ENCODE peak calls at places on chromosomes 7 and 10, in six cellular contexts. H, D, F, G, Z and U are unnamed samples.

GRCh38 chr10:26508016-26508415 is 69.9 kb downstream of the APBB1IP start:
- DNase-seq in H (no peak), D (no peak), F (no peak), G (no peak), Z (no peak), U (no peak)

GRCh38 chr7:24587853-24588252 is 14.6 kb downstream of the PALS2 start:
- DNase-seq in H (no peak), D (no peak), F (peak; percentile 46), G (peak; percentile 68), Z (no peak), U (peak; percentile 39)

GRCh38 chr7:42883950-42884349 is 27.9 kb downstream of the C7orf25 start:
- DNase-seq in H (no peak), D (no peak), F (no peak), G (no peak), Z (no peak), U (no peak)

GRCh38 chr10:46229144-46229563 is 57.6 kb upstream of the ANTXRL start:
- DNase-seq in H (no peak), D (peak; percentile 82), F (peak; percentile 46), G (peak; percentile 86), Z (no peak), U (peak; percentile 23)

GRCh38 chr10:5887029-5887428 is 2.7 kb downstream of the ANKRD16 start:
- DNase-seq in H (no peak), D (no peak), F (no peak), G (no peak), Z (no peak), U (no peak)

GRCh38 chr7:127792528-127793342 is 140.7 kb downstream of the SND1 start:
- DNase-seq in H (no peak), D (peak; percentile 57), F (peak; percentile 23), G (peak; percentile 89), Z (no peak), U (peak; percentile 25)

GRCh38 chr7:2997014-2997413 is 46.7 kb downstream of the CARD11 start:
- DNase-seq in H (no peak), D (no peak), F (no peak), G (no peak), Z (no peak), U (no peak)

GRCh38 chr7:105304040-105304895 is 84.5 kb downstream of the SRPK2 start:
- DNase-seq in H (peak; percentile 56), D (no peak), F (peak; percentile 91), G (no peak), Z (peak; percentile 53), U (no peak)

GRCh38 chr10:98410135-98410743 is 4.7 kb downstream of the PYROXD2 start:
- DNase-seq in H (no peak), D (no peak), F (no peak), G (no peak), Z (no peak), U (no peak)

GRCh38 chr7:33379891-33380525 is 250.6 kb downstream of the BBS9 start:
- DNase-seq in H (no peak), D (no peak), F (no peak), G (no peak), Z (no peak), U (no peak)

GRCh38 chr10:14158575-14158974 is 172.1 kb downstream of the FRMD4A start:
- DNase-seq in H (no peak), D (no peak), F (no peak), G (no peak), Z (no peak), U (no peak)

GRCh38 chr7:132251327-132251659 is 325.0 kb downstream of the PLXNA4 start:
- DNase-seq in H (no peak), D (no peak), F (peak; percentile 87), G (no peak), Z (no peak), U (peak; percentile 28)
- TF ChIP-seq ZNF274 in H (no peak), D (no peak), F (no peak), G (no peak), Z (no peak), U (no peak)

GRCh38 chr10:7161484-7162283 is 249.2 kb downstream of the SFMBT2 start:
- DNase-seq in H (no peak), D (no peak), F (no peak), G (no peak), Z (no peak), U (no peak)

GRCh38 chr10:7165500-7166177 is 245.2 kb downstream of the SFMBT2 start:
- DNase-seq in H (no peak), D (peak; percentile 25), F (no peak), G (no peak), Z (no peak), U (no peak)

GRCh38 chr10:7159928-7160327 is 250.9 kb downstream of the SFMBT2 start:
- DNase-seq in H (no peak), D (no peak), F (no peak), G (no peak), Z (no peak), U (no peak)

GRCh38 chr10:7159517-7159916 is 251.3 kb downstream of the SFMBT2 start:
- DNase-seq in H (no peak), D (no peak), F (no peak), G (no peak), Z (no peak), U (no peak)

GRCh38 chr10:7162331-7162730 is 248.5 kb downstream of the SFMBT2 start:
- DNase-seq in H (no peak), D (no peak), F (no peak), G (no peak), Z (no peak), U (no peak)
- H3K9ac ChIP-seq in H (no peak overlapping the region), D (no peak overlapping the region), F (no peak overlapping the region), G (no peak overlapping the region), Z (no peak overlapping the region), U (no peak overlapping the region)

GRCh38 chr7:44286182-44286617 is 39.2 kb downstream of the CAMK2B start:
- DNase-seq in H (no peak), D (no peak), F (no peak), G (peak; percentile 48), Z (no peak), U (no peak)

GRCh38 chr7:44288381-44288685 is 37.1 kb downstream of the CAMK2B start:
- DNase-seq in H (no peak), D (no peak), F (no peak), G (peak; percentile 43), Z (no peak), U (no peak)

GRCh38 chr7:44288811-44289340 is 36.5 kb downstream of the CAMK2B start:
- DNase-seq in H (no peak), D (no peak), F (no peak), G (peak; percentile 45), Z (no peak), U (no peak)

GRCh38 chr7:44286618-44287487 is 38.5 kb downstream of the CAMK2B start:
- DNase-seq in H (no peak), D (no peak), F (no peak), G (peak; percentile 31), Z (no peak), U (no peak)

DNA sequence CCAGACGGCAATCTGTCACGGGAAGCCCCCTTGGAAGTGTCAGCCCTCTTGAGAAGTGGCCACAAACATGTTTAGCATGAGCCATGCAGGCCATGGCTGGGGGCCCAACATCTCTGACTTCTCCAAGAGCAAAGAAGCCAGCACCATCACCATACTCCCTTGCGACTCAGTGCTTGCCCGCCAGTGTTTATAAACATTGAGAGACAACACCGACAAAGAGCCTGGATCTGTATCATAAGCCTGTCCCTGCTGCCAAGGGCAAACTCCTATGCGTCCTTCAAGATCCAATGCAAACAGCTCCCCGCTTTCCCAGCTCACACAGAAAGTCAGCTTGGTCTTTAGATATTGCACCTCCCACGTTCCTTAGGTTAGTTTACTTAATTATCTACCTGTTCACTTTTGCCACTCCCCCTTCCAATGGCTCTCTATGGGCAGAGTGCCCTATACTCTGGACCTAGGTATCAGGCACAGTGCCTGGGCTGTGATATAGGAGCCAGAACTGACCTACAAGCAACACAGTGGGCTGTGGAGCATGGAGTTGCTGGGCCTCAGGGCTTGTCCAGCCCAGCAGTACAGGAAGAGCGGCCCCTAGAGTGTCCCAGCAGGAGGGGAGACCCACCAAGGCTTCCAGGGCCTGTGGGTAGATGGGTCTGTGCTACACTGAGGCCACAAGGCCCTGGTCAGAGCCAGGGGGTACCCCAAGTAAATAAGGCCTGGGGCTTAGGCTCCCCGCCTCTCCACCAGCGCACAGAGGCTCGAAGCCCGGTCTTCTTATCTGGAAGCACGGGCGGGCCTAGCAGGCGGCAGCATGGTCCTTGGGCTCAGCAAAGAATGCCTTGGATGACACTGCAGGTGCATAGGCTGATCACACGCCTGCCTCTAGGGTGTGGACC is 37.7 kb downstream of the CAMK2B start:
- DNase-seq in H (no peak), D (no peak), F (no peak), G (peak; percentile 37), Z (no peak), U (no peak)
- TF ChIP-seq ZNF274 in H (no peak), D (no peak), F (no peak), G (no peak), Z (no peak), U (no peak)

GRCh38 chr10:23367896-23368685 is 23.5 kb upstream of the C10orf67 start:
- DNase-seq in H (no peak), D (no peak), F (no peak), G (no peak), Z (no peak), U (no peak)
- H3K9ac ChIP-seq in H (no peak overlapping the region), D (no peak overlapping the region), F (no peak overlapping the region), G (no peak overlapping the region), Z (no peak overlapping the region), U (no peak overlapping the region)

DNA sequence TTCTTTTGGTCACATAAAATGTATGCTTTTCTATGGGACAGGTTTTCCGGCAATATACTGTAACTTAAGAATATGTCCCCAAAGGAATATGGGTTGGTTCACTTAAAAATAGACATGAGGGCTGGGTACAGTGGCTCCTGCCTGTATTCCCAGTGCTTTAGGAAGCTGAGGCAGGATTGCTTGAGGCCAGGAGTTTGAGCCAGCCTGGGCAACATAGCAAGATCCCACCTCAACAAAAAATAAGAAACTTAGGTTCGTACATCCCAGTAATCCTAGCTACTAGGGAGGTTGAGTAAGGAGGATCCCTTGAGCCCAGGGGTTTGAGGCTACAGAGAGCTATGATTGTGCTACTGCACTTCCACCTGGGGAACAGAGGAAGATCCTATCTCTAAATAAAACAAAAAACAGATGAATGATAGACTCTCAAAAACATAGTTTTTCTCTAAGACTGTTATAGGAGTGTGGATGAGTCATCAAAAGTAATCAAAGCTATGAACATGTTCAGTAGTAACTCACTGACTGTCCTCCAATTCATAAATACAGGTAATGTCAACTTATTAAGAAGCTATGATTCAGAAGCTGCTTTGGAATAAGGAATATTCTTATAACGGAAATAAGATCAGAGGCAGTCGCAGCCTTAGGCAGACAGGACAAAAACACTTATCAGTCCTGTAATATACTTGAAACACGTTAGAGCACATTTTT is 2.6 kb upstream of the SEC31B start:
- DNase-seq in H (no peak), D (no peak), F (no peak), G (no peak), Z (no peak), U (no peak)
- TF ChIP-seq ZNF274 in H (no peak), D (no peak), F (no peak), G (no peak), Z (no peak), U (no peak)